ENCODE peak calls at places on chromosomes 6 and 20, in nine cellular contexts. U is A549; J is ovary; X is prostate gland; W is small intestine; P is heart left ventricle; F is RWPE1; A is cardiac muscle cell; L is naive thymus-derived CD4-positive, alpha-beta T cell. M is an unnamed sample.
A peak's percentile ranks its signal among the peaks of the same experiment; 100 is the strongest.

GRCh38 chr6:87436435-87436834 is 28.7 kb downstream of the CFAP206 start:
- DNase-seq in F (peak; percentile 62), U (peak; percentile 37), A (peak; percentile 77), J (peak; percentile 34), P (peak; percentile 34), L (peak; percentile 51), W (peak; percentile 29), X (peak; percentile 17), M (peak; percentile 26)

GRCh38 chr6:45323656-45324224 is 4.4 kb upstream of the RUNX2 start:
- DNase-seq in L (peak; percentile 44), X (no peak), F (no peak), P (no peak), U (no peak), J (no peak), W (peak; percentile 9), A (no peak), M (no peak)

GRCh38 chr6:159094444-159095252 is 49.9 kb upstream of the TAGAP start:
- DNase-seq in L (no peak), F (no peak), J (no peak), X (no peak), U (no peak), P (no peak), W (no peak), A (no peak), M (no peak)

GRCh38 chr6:159935065-159935464 is 33.8 kb upstream of the IGF2R start:
- DNase-seq in X (no peak), J (no peak), P (no peak), A (peak; percentile 30), U (no peak), W (no peak), F (no peak), L (no peak), M (no peak)

GRCh38 chr6:90393232-90393884 is 96.7 kb upstream of the BACH2 start:
- DNase-seq in W (peak; percentile 35), A (peak; percentile 73), X (peak; percentile 63), U (peak; percentile 38), L (peak; percentile 83), F (peak; percentile 53), P (no peak), J (peak; percentile 64), M (no peak)

GRCh38 chr20:18057994-18058349 is 256 bp upstream of the OVOL2 start:
- DNase-seq in F (no peak), A (no peak), W (no peak), J (no peak), P (no peak), X (no peak), U (no peak), L (no peak), M (no peak)

GRCh38 chr6:48110436-48111142 is 408 bp downstream of the PTCHD4 start:
- DNase-seq in A (no peak), J (no peak), U (no peak), X (no peak), F (no peak), P (no peak), W (no peak), L (no peak), M (no peak)

GRCh38 chr20:50331469-50332251 is 141.0 kb downstream of the CEBPB start:
- DNase-seq in W (no peak), U (no peak), L (no peak), J (no peak), X (no peak), F (peak; percentile 49), P (no peak), A (no peak), M (no peak)

GRCh38 chr6:14288910-14289309 is 171.3 kb downstream of the CD83 start:
- DNase-seq in A (no peak), J (no peak), F (no peak), P (no peak), X (no peak), L (no peak), U (no peak), W (no peak), M (no peak)

GRCh38 chr20:647479-648019 is 5.5 kb downstream of the SRXN1 start:
- DNase-seq in J (no peak), A (no peak), L (no peak), W (no peak), U (no peak), F (no peak), X (no peak), P (no peak), M (no peak)

GRCh38 chr20:646107-646867 is 6.7 kb downstream of the SRXN1 start:
- DNase-seq in U (peak; percentile 63), A (no peak), F (no peak), P (no peak), X (no peak), J (no peak), W (no peak), L (no peak), M (no peak)

GRCh38 chr20:644692-645317 is 8.2 kb downstream of the SRXN1 start:
- DNase-seq in W (no peak), X (no peak), L (no peak), A (no peak), P (no peak), F (no peak), J (no peak), U (no peak), M (no peak)

GRCh38 chr20:645318-646106 is 7.5 kb downstream of the SRXN1 start:
- DNase-seq in X (peak; percentile 25), L (peak; percentile 51), J (peak; percentile 64), P (peak; percentile 73), U (peak; percentile 87), F (peak; percentile 75), A (peak; percentile 75), W (peak; percentile 51), M (no peak)

GRCh38 chr20:646868-647233 is 6.1 kb downstream of the SRXN1 start:
- DNase-seq in P (no peak), L (no peak), J (no peak), U (no peak), X (no peak), F (no peak), A (no peak), W (no peak), M (no peak)
- H3K27ac ChIP-seq in P (no peak overlapping the region), L (no peak overlapping the region), J (no peak overlapping the region), U (peak overlapping the region; percentile 12), X (no peak overlapping the region), F (no peak overlapping the region), A (no peak overlapping the region), W (no peak overlapping the region), M (no peak overlapping the region)

GRCh38 chr6:71403422-71404134 is 115.0 kb downstream of the OGFRL1 start:
- DNase-seq in W (no peak), X (no peak), L (no peak), P (no peak), J (no peak), A (peak; percentile 44), F (no peak), U (no peak), M (no peak)
- H3K27ac ChIP-seq in W (no peak overlapping the region), X (peak overlapping the region; percentile 11), L (no peak overlapping the region), P (peak overlapping the region; percentile 16), J (no peak overlapping the region), A (peak overlapping the region; percentile 49), F (no peak overlapping the region), U (peak overlapping the region; percentile 98), M (peak overlapping the region; percentile 92)

DNA sequence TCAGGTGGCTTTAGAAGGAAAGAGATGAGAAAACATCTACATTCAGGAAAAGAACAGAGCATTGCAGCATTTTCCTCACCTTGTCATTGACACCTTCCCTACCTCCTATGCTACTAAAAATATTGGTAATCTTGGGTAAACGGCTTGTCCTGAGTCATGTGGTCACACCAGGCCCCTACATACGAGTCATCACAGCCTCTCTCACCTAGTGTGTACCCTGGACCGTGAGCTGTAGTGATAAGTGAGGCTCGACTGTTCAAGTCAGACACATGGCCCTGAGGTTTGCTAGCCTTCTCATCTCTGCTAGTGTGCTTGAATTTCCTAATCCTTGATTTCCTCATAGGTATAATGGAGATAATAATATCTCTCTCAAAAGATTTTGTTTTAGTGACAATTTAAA is 29.6 kb upstream of the TMEM244 start:
- DNase-seq in A (no peak), W (no peak), J (no peak), X (no peak), L (no peak), F (peak; percentile 14), U (no peak), P (no peak), M (peak; percentile 16)
- H3K27ac ChIP-seq in A (no peak overlapping the region), W (no peak overlapping the region), J (no peak overlapping the region), X (no peak overlapping the region), L (no peak overlapping the region), F (peak overlapping the region; percentile 69), U (no peak overlapping the region), P (no peak overlapping the region), M (peak overlapping the region; percentile 72)

GRCh38 chr6:170137911-170138910 is 152.7 kb downstream of the DLL1 start:
- DNase-seq in F (no peak), P (no peak), U (no peak), J (no peak), A (no peak), X (no peak), L (no peak), W (no peak), M (no peak)
- H3K27ac ChIP-seq in F (no peak overlapping the region), P (peak overlapping the region; percentile 89), U (no peak overlapping the region), J (no peak overlapping the region), A (no peak overlapping the region), X (peak overlapping the region; percentile 30), L (no peak overlapping the region), W (no peak overlapping the region), M (no peak overlapping the region)

GRCh38 chr6:41743406-41744235 is 3.6 kb downstream of the PGC start:
- DNase-seq in W (no peak), L (no peak), P (no peak), F (no peak), A (no peak), J (no peak), U (no peak), X (no peak), M (no peak)

GRCh38 chr6:41737591-41738130 is 2.3 kb upstream of the TFEB start:
- DNase-seq in U (no peak), P (no peak), L (no peak), F (no peak), A (no peak), W (no peak), J (no peak), X (no peak), M (no peak)

GRCh38 chr6:41741625-41742490 is 5.3 kb downstream of the PGC start:
- DNase-seq in W (peak; percentile 91), X (no peak), F (no peak), P (no peak), J (no peak), U (peak; percentile 35), A (no peak), L (no peak), M (no peak)

GRCh38 chr6:41739041-41739440 is 3.6 kb upstream of the TFEB start:
- DNase-seq in F (no peak), X (no peak), W (no peak), P (no peak), A (peak; percentile 68), L (no peak), U (no peak), J (no peak), M (no peak)

GRCh38 chr6:41740366-41741162 is 5.2 kb upstream of the TFEB start:
- DNase-seq in A (no peak), L (no peak), X (no peak), J (no peak), W (no peak), F (no peak), P (no peak), U (no peak), M (no peak)
- H3K27ac ChIP-seq in A (no peak overlapping the region), L (no peak overlapping the region), X (no peak overlapping the region), J (no peak overlapping the region), W (peak overlapping the region; percentile 77), F (no peak overlapping the region), P (no peak overlapping the region), U (peak overlapping the region; percentile 37), M (no peak overlapping the region)